ENCODE peak calls at places on chromosomes 4 and X, in seven cellular contexts. R is foreskin keratinocyte, Z is H9, A is HCT116, Q is WERI-Rb-1, D is AG04450, X is hepatocyte. Y is an unnamed sample.

GRCh38 chrX:18887177-18887820 is 96.6 kb downstream of the PHKA2 start:
- DNase-seq in R (no peak), Z (no peak), A (no peak), Q (no peak), D (no peak), X (no peak), Y (no peak)

GRCh38 chrX:140467211-140467610 is 37.7 kb downstream of the SOX3 start:
- DNase-seq in R (no peak), Z (no peak), A (no peak), Q (no peak), D (no peak), X (no peak), Y (no peak)

GRCh38 chr4:112321768-112322684 is 24.9 kb downstream of the ALPK1 start:
- DNase-seq in R (no peak), Z (peak; percentile 47), A (peak; percentile 33), Q (peak; percentile 60), D (no peak), X (peak; percentile 81), Y (peak; percentile 43)

GRCh38 chr4:25564836-25565235 is 90.8 kb upstream of the SLC34A2 start:
- DNase-seq in R (no peak), Z (no peak), A (no peak), Q (no peak), D (no peak), X (no peak), Y (no peak)

GRCh38 chr4:128519163-128519810 is 231.7 kb upstream of the PGRMC2 start:
- DNase-seq in R (no peak), Z (no peak), A (no peak), Q (no peak), D (no peak), X (no peak), Y (no peak)

GRCh38 chrX:30822068-30822671 is 66.9 kb downstream of the TAB3 start:
- DNase-seq in R (no peak), Z (no peak), A (no peak), Q (no peak), D (no peak), X (peak; percentile 7), Y (no peak)

GRCh38 chr4:113397114-113397701 is 347.8 kb downstream of the ANK2 start:
- DNase-seq in R (no peak), Z (no peak), A (no peak), Q (no peak), D (peak; percentile 51), X (peak; percentile 36), Y (no peak)

GRCh38 chr4:91826186-91826585 is 477.6 kb upstream of the GRID2 start:
- DNase-seq in R (peak; percentile 89), Z (no peak), A (no peak), Q (no peak), D (no peak), X (no peak), Y (no peak)

GRCh38 chrX:2185341-2186082 is 315.3 kb downstream of the DHRSX start:
- DNase-seq in R (no peak), Z (no peak), A (no peak), Q (no peak), D (no peak), X (no peak), Y (no peak)

GRCh38 chrX:22922961-22923360 is 76.8 kb upstream of the DDX53 start:
- DNase-seq in R (no peak), Z (no peak), A (no peak), Q (no peak), D (peak; percentile 38), X (no peak), Y (no peak)

GRCh38 chr4:138202686-138203085 is 39.5 kb downstream of the SLC7A11 start:
- DNase-seq in R (no peak), Z (no peak), A (no peak), Q (no peak), D (no peak), X (no peak), Y (no peak)

GRCh38 chr4:83043801-83044407 is 8.9 kb downstream of the COPS4 start:
- DNase-seq in R (peak; percentile 49), Z (no peak), A (no peak), Q (no peak), D (no peak), X (no peak), Y (no peak)

GRCh38 chr4:54723786-54724185 is 66.0 kb downstream of the KIT start:
- DNase-seq in R (no peak), Z (no peak), A (no peak), Q (no peak), D (no peak), X (no peak), Y (no peak)

GRCh38 chr4:107586321-107586720 is 133.7 kb downstream of the PAPSS1 start:
- DNase-seq in R (no peak), Z (no peak), A (no peak), Q (no peak), D (no peak), X (no peak), Y (no peak)

GRCh38 chrX:9912341-9912740 is 54.8 kb upstream of the CLDN34 start:
- DNase-seq in R (peak; percentile 50), Z (peak; percentile 62), A (no peak), Q (no peak), D (no peak), X (no peak), Y (no peak)

GRCh38 chr4:3010998-3011397 is 47.6 kb downstream of the GRK4 start:
- DNase-seq in R (peak; percentile 50), Z (no peak), A (no peak), Q (no peak), D (peak; percentile 38), X (no peak), Y (no peak)

GRCh38 chrX:19814240-19814639 is 73.2 kb downstream of the SH3KBP1 start:
- DNase-seq in R (no peak), Z (peak; percentile 68), A (no peak), Q (peak; percentile 23), D (no peak), X (no peak), Y (no peak)

GRCh38 chrX:148691456-148691855 is 191.0 kb downstream of the AFF2 start:
- DNase-seq in R (no peak), Z (no peak), A (no peak), Q (no peak), D (no peak), X (no peak), Y (no peak)

GRCh38 chr4:169682360-169683047 is 62.1 kb downstream of the CLCN3 start:
- DNase-seq in R (no peak), Z (no peak), A (no peak), Q (no peak), D (no peak), X (no peak), Y (no peak)

GRCh38 chrX:22378296-22378695 is 105.6 kb downstream of the CBLL2 start:
- DNase-seq in R (no peak), Z (no peak), A (no peak), Q (no peak), D (no peak), X (no peak), Y (no peak)

GRCh38 chr4:72857787-72858186 is 211.7 kb downstream of the COX18 start:
- DNase-seq in R (no peak), Z (no peak), A (no peak), Q (no peak), D (no peak), X (no peak), Y (no peak)

GRCh38 chrX:12814434-12814833 is 23.2 kb downstream of the PRPS2 start:
- DNase-seq in R (no peak), Z (peak; percentile 33), A (no peak), Q (peak; percentile 29), D (peak; percentile 10), X (peak; percentile 54), Y (peak; percentile 35)

GRCh38 chrX:57453901-57454300 is 137.9 kb upstream of the ZXDB start:
- DNase-seq in R (no peak), Z (peak; percentile 32), A (no peak), Q (peak; percentile 13), D (no peak), X (no peak), Y (peak; percentile 18)
- TF ChIP-seq CTCF in R (peak; percentile 48), Z (peak; percentile 71), A (peak; percentile 56), Q (peak; percentile 70), D (peak; percentile 22), X (peak; percentile 16), Y (peak; percentile 82)

DNA sequence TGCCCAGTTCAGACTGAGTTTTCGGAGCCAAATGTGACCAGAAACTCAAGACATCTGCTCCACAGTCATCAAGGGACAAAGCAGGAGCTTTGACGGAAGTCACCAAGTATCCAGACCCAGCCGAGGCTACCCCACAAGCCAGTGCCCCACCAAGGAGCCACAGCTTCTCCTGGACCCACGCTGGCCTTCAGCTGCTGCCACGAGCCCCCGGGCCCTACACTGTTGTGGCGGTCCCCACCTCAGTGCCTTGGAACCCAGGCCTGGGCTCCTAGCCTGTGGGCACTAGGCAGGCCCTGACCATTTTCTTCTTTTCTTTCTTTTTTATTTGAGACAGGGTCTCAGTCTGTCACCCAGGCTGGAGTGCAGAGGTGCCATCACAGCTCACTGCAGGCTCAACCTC is 82.1 kb upstream of the NKX1-1 start:
- DNase-seq in R (no peak), Z (no peak), A (no peak), Q (no peak), D (no peak), X (no peak), Y (no peak)
- H3K27me3 ChIP-seq in R (no peaks in the 10 kb centered on the region), Z (no peaks in the 10 kb centered on the region), A (no peaks in the 10 kb centered on the region), Q (peaks cover 60% of the 10 kb centered on the region), D (peaks cover 14% of the 10 kb centered on the region), X (peaks cover 9% of the 10 kb centered on the region), Y (no peaks in the 10 kb centered on the region)

DNA sequence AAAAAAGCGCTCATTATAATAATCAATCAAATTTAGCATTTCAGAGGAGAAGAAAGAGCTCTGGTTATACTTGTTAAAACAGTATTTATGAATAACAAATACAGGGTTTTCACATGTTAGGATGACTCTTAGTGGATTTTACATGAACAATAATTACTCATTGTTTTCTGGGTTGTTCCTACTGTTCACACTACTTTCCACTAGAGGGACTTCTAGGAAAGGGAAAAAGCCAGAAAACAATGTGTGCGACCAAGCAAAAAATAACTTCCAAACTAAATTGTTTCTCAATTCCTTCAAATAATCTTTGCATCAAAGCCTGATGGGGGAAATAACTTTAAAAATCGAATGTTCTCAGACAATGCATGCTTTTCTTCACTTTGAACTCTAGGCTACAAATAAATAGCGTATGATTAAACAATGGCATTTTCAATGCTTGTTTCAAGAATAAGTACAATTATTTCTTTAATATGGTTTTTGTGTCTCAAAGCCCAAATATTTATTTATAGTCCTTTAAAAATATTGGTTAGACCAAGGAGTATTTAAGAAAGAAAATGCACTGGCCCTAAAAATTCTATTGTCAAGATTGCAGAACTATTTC is 72.0 kb upstream of the ETNPPL start:
- DNase-seq in R (no peak), Z (no peak), A (peak; percentile 4), Q (no peak), D (peak; percentile 32), X (peak; percentile 53), Y (no peak)
- TF ChIP-seq CTCF in R (peak; percentile 94), Z (peak; percentile 81), A (peak; percentile 74), Q (peak; percentile 57), D (peak; percentile 85), X (peak; percentile 83), Y (peak; percentile 46)

DNA sequence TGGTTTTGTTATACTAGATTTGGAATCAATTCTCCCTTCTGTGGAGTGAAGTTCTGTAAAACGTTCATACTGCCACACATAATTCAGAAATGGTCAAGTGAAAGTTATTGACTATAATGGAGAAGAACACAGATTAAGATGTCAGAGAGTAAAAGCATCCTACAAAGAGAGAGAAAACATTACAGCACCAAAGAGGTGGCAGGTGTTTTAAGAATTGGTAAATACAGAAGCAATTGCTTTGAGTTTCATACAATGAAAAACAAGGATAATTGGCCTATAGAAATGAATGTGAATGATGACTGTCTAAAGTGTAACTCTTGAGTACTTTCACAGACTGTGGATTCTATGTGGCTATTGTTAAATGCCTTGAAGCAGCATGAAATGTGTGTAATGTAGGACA is 435.6 kb upstream of the SMIM31 start:
- DNase-seq in R (no peak), Z (no peak), A (no peak), Q (no peak), D (no peak), X (no peak), Y (no peak)
- H3K27me3 ChIP-seq in R (peaks cover 11% of the 10 kb centered on the region), Z (no peaks in the 10 kb centered on the region), A (no peaks in the 10 kb centered on the region), Q (no peaks in the 10 kb centered on the region), D (no peaks in the 10 kb centered on the region), X (no peaks in the 10 kb centered on the region), Y (no peaks in the 10 kb centered on the region)

GRCh38 chr4:75892508-75892907 is 9.7 kb downstream of the PPEF2 start:
- DNase-seq in R (no peak), Z (peak; percentile 58), A (peak; percentile 33), Q (peak; percentile 57), D (no peak), X (no peak), Y (no peak)
- TF ChIP-seq CTCF in R (no peak), Z (peak; percentile 51), A (peak; percentile 65), Q (no peak), D (peak; percentile 23), X (no peak), Y (no peak)